ENCODE peak calls at places on chromosomes 11 and 22, in eight cellular contexts. One of them, this sample, is unnamed.

GRCh38 chr22:33894515-33894914 is 25.8 kb downstream of the LARGE1 start:
- DNase-seq in colonic mucosa: no peak
- DNase-seq in tibial artery: no peak
- DNase-seq in mucosa of descending colon: no peak
- DNase-seq in body of pancreas: peak; percentile 22
- DNase-seq in osteoblast: no peak
- DNase-seq in Peyer's patch: peak; percentile 49
- DNase-seq in transverse colon: no peak
- DNase-seq in this sample: no peak

GRCh38 chr11:60314607-60315321 is 12.3 kb upstream of the MS4A6E start:
- DNase-seq in transverse colon: no peak
- DNase-seq in mucosa of descending colon: no peak
- DNase-seq in body of pancreas: no peak
- DNase-seq in tibial artery: no peak
- DNase-seq in Peyer's patch: no peak
- DNase-seq in colonic mucosa: no peak
- DNase-seq in osteoblast: no peak
- DNase-seq in this sample: no peak

GRCh38 chr11:1742371-1742770 is 8.0 kb downstream of the IFITM10 start:
- DNase-seq in mucosa of descending colon: no peak
- DNase-seq in tibial artery: no peak
- DNase-seq in Peyer's patch: peak; percentile 15
- DNase-seq in colonic mucosa: no peak
- DNase-seq in osteoblast: no peak
- DNase-seq in transverse colon: peak; percentile 3
- DNase-seq in body of pancreas: no peak
- DNase-seq in this sample: no peak

GRCh38 chr11:50078001-50078400 is 45.3 kb downstream of the OR4C45 start:
- DNase-seq in colonic mucosa: no peak
- DNase-seq in osteoblast: no peak
- DNase-seq in body of pancreas: no peak
- DNase-seq in transverse colon: no peak
- DNase-seq in tibial artery: no peak
- DNase-seq in Peyer's patch: no peak
- DNase-seq in mucosa of descending colon: no peak
- DNase-seq in this sample: no peak

GRCh38 chr11:28713850-28714249 is 605.7 kb downstream of the METTL15 start:
- DNase-seq in osteoblast: no peak
- DNase-seq in tibial artery: no peak
- DNase-seq in transverse colon: no peak
- DNase-seq in colonic mucosa: no peak
- DNase-seq in Peyer's patch: no peak
- DNase-seq in body of pancreas: no peak
- DNase-seq in mucosa of descending colon: no peak
- DNase-seq in this sample: no peak

GRCh38 chr22:46761539-46762237 is 762 bp upstream of the TBC1D22A start:
- DNase-seq in osteoblast: no peak
- DNase-seq in mucosa of descending colon: no peak
- DNase-seq in Peyer's patch: no peak
- DNase-seq in colonic mucosa: no peak
- DNase-seq in transverse colon: no peak
- DNase-seq in tibial artery: no peak
- DNase-seq in body of pancreas: no peak
- DNase-seq in this sample: no peak

GRCh38 chr11:115645631-115646271 is 141.5 kb upstream of the CADM1 start:
- DNase-seq in osteoblast: peak; percentile 60
- DNase-seq in body of pancreas: peak; percentile 20
- DNase-seq in colonic mucosa: no peak
- DNase-seq in tibial artery: no peak
- DNase-seq in transverse colon: no peak
- DNase-seq in mucosa of descending colon: no peak
- DNase-seq in Peyer's patch: no peak
- DNase-seq in this sample: peak; percentile 72

GRCh38 chr22:49616356-49617231 is 211.1 kb downstream of the BRD1 start:
- DNase-seq in tibial artery: peak; percentile 9
- DNase-seq in osteoblast: no peak
- DNase-seq in Peyer's patch: no peak
- DNase-seq in mucosa of descending colon: peak; percentile 39
- DNase-seq in transverse colon: no peak
- DNase-seq in body of pancreas: no peak
- DNase-seq in colonic mucosa: no peak
- DNase-seq in this sample: no peak

GRCh38 chr11:44785856-44786606 is 59.3 kb downstream of the TSPAN18 start:
- DNase-seq in body of pancreas: no peak
- DNase-seq in colonic mucosa: no peak
- DNase-seq in tibial artery: no peak
- DNase-seq in osteoblast: no peak
- DNase-seq in Peyer's patch: no peak
- DNase-seq in transverse colon: no peak
- DNase-seq in mucosa of descending colon: no peak
- DNase-seq in this sample: no peak

GRCh38 chr11:44787070-44787469 is 60.3 kb downstream of the TSPAN18 start:
- DNase-seq in transverse colon: no peak
- DNase-seq in Peyer's patch: no peak
- DNase-seq in colonic mucosa: no peak
- DNase-seq in body of pancreas: no peak
- DNase-seq in mucosa of descending colon: no peak
- DNase-seq in osteoblast: no peak
- DNase-seq in tibial artery: no peak
- DNase-seq in this sample: no peak

GRCh38 chr11:44782478-44782877 is 55.7 kb downstream of the TSPAN18 start:
- DNase-seq in osteoblast: no peak
- DNase-seq in mucosa of descending colon: no peak
- DNase-seq in transverse colon: no peak
- DNase-seq in Peyer's patch: no peak
- DNase-seq in tibial artery: no peak
- DNase-seq in body of pancreas: no peak
- DNase-seq in colonic mucosa: no peak
- DNase-seq in this sample: no peak

GRCh38 chr11:44784784-44785183 is 58.0 kb downstream of the TSPAN18 start:
- DNase-seq in tibial artery: no peak
- DNase-seq in transverse colon: no peak
- DNase-seq in colonic mucosa: no peak
- DNase-seq in Peyer's patch: no peak
- DNase-seq in mucosa of descending colon: no peak
- DNase-seq in osteoblast: no peak
- DNase-seq in body of pancreas: no peak
- DNase-seq in this sample: no peak

DNA sequence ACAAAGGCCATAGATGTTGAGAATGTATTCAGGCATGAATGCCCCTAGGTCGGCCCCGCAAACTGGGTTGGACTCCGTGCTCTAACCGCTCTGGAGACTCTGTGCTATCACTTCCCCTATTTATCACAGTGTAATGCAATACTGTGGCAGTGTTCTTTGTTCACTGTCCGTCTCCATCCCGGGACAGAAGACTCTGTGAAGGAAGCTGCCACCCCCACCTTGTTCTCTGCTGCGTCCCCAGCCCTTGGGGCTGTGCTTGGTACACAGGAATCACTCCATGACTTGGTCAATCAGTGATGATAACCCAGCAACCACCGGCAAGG is 57.6 kb downstream of the TSPAN18 start:
- DNase-seq in osteoblast: no peak
- DNase-seq in colonic mucosa: no peak
- DNase-seq in body of pancreas: no peak
- DNase-seq in tibial artery: no peak
- DNase-seq in transverse colon: no peak
- DNase-seq in Peyer's patch: no peak
- DNase-seq in mucosa of descending colon: no peak
- DNase-seq in this sample: no peak
- H3K4me1 ChIP-seq in osteoblast: peaks cover 3% of the 10 kb centered on the region
- H3K4me1 ChIP-seq in colonic mucosa: no peaks in the 10 kb centered on the region
- H3K4me1 ChIP-seq in body of pancreas: no peaks in the 10 kb centered on the region
- H3K4me1 ChIP-seq in tibial artery: no peaks in the 10 kb centered on the region
- H3K4me1 ChIP-seq in transverse colon: no peaks in the 10 kb centered on the region
- H3K4me1 ChIP-seq in Peyer's patch: no peaks in the 10 kb centered on the region
- H3K4me1 ChIP-seq in mucosa of descending colon: no peaks in the 10 kb centered on the region
- H3K4me1 ChIP-seq in this sample: peaks cover 44% of the 10 kb centered on the region

GRCh38 chr11:128476729-128477128 is 110.6 kb downstream of the ETS1 start:
- DNase-seq in tibial artery: no peak
- DNase-seq in osteoblast: no peak
- DNase-seq in Peyer's patch: peak; percentile 83
- DNase-seq in colonic mucosa: no peak
- DNase-seq in transverse colon: no peak
- DNase-seq in mucosa of descending colon: no peak
- DNase-seq in body of pancreas: no peak
- DNase-seq in this sample: no peak

GRCh38 chr11:128474036-128474874 is 113.1 kb downstream of the ETS1 start:
- DNase-seq in tibial artery: no peak
- DNase-seq in osteoblast: no peak
- DNase-seq in Peyer's patch: no peak
- DNase-seq in colonic mucosa: no peak
- DNase-seq in transverse colon: no peak
- DNase-seq in body of pancreas: no peak
- DNase-seq in mucosa of descending colon: no peak
- DNase-seq in this sample: no peak

GRCh38 chr11:128477811-128478210 is 109.5 kb downstream of the ETS1 start:
- DNase-seq in Peyer's patch: no peak
- DNase-seq in mucosa of descending colon: no peak
- DNase-seq in body of pancreas: no peak
- DNase-seq in tibial artery: no peak
- DNase-seq in colonic mucosa: no peak
- DNase-seq in osteoblast: no peak
- DNase-seq in transverse colon: no peak
- DNase-seq in this sample: no peak

GRCh38 chr11:128478305-128478704 is 109.1 kb downstream of the ETS1 start:
- DNase-seq in tibial artery: no peak
- DNase-seq in osteoblast: no peak
- DNase-seq in colonic mucosa: no peak
- DNase-seq in Peyer's patch: no peak
- DNase-seq in transverse colon: no peak
- DNase-seq in body of pancreas: no peak
- DNase-seq in mucosa of descending colon: no peak
- DNase-seq in this sample: no peak

DNA sequence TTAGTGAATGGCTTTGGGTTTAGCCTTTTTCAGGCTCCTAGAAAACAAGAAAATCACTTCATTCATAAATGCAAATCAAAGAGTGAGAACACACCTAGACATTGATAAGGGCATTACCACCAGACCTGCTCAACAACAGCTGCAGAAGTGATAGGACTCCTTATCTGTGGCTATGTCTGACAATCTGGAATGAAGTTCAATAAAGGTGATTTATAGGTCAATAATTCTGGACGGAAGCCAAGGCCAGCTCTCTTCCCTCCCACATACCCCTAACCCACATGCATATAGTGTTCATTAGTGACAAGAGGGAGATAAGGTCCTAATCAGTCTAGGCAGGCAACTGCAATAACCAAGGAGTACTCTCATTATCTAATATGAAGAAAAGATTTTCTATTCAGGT is 111.3 kb downstream of the ETS1 start:
- DNase-seq in body of pancreas: no peak
- DNase-seq in tibial artery: no peak
- DNase-seq in mucosa of descending colon: no peak
- DNase-seq in Peyer's patch: no peak
- DNase-seq in transverse colon: no peak
- DNase-seq in colonic mucosa: no peak
- DNase-seq in osteoblast: no peak
- DNase-seq in this sample: no peak
- H3K4me1 ChIP-seq in body of pancreas: peaks cover 26% of the 10 kb centered on the region
- H3K4me1 ChIP-seq in tibial artery: no peaks in the 10 kb centered on the region
- H3K4me1 ChIP-seq in mucosa of descending colon: peaks cover 39% of the 10 kb centered on the region
- H3K4me1 ChIP-seq in Peyer's patch: peaks cover 28% of the 10 kb centered on the region
- H3K4me1 ChIP-seq in transverse colon: peaks cover 21% of the 10 kb centered on the region
- H3K4me1 ChIP-seq in colonic mucosa: peaks cover 34% of the 10 kb centered on the region
- H3K4me1 ChIP-seq in osteoblast: peaks cover 55% of the 10 kb centered on the region
- H3K4me1 ChIP-seq in this sample: peaks cover 98% of the 10 kb centered on the region

GRCh38 chr22:41893591-41894375 is 21.1 kb downstream of the SHISA8 start:
- DNase-seq in tibial artery: no peak
- DNase-seq in mucosa of descending colon: no peak
- DNase-seq in transverse colon: no peak
- DNase-seq in osteoblast: peak; percentile 61
- DNase-seq in colonic mucosa: no peak
- DNase-seq in body of pancreas: no peak
- DNase-seq in Peyer's patch: no peak
- DNase-seq in this sample: no peak

GRCh38 chr22:41888638-41889200 is 26.2 kb downstream of the SHISA8 start:
- DNase-seq in osteoblast: peak; percentile 81
- DNase-seq in mucosa of descending colon: no peak
- DNase-seq in transverse colon: no peak
- DNase-seq in Peyer's patch: no peak
- DNase-seq in body of pancreas: no peak
- DNase-seq in tibial artery: no peak
- DNase-seq in colonic mucosa: no peak
- DNase-seq in this sample: no peak

GRCh38 chr22:41891407-41891806 is 23.5 kb downstream of the SHISA8 start:
- DNase-seq in Peyer's patch: no peak
- DNase-seq in tibial artery: no peak
- DNase-seq in mucosa of descending colon: no peak
- DNase-seq in colonic mucosa: no peak
- DNase-seq in transverse colon: no peak
- DNase-seq in osteoblast: peak; percentile 15
- DNase-seq in body of pancreas: no peak
- DNase-seq in this sample: no peak

GRCh38 chr22:41898645-41899044 is 16.2 kb downstream of the SHISA8 start:
- DNase-seq in osteoblast: peak; percentile 80
- DNase-seq in transverse colon: no peak
- DNase-seq in body of pancreas: no peak
- DNase-seq in mucosa of descending colon: no peak
- DNase-seq in tibial artery: no peak
- DNase-seq in Peyer's patch: no peak
- DNase-seq in colonic mucosa: no peak
- DNase-seq in this sample: no peak

DNA sequence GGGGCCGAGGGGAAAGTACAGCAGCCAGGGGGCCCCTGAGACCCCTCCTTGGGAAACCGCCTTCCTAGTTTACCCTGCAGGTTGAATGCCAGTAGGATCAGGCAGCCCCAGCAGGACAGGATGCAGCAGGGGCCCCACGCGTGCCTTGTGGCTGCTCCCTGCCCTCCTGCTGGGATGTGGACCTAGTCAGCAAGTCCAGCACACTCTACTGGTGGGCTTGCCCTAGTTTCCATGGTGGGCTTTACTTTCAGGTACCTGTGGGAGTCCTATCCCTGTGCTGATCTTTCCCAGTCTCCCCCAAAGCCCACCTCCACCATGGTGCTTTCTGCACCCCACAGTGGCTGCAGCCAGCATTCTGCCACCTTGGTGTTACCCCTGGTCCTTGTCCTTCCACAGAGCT is 22.2 kb downstream of the SHISA8 start:
- DNase-seq in mucosa of descending colon: no peak
- DNase-seq in colonic mucosa: no peak
- DNase-seq in Peyer's patch: no peak
- DNase-seq in tibial artery: no peak
- DNase-seq in osteoblast: peak; percentile 76
- DNase-seq in transverse colon: no peak
- DNase-seq in body of pancreas: no peak
- DNase-seq in this sample: no peak
- H3K4me1 ChIP-seq in mucosa of descending colon: no peaks in the 10 kb centered on the region
- H3K4me1 ChIP-seq in colonic mucosa: no peaks in the 10 kb centered on the region
- H3K4me1 ChIP-seq in Peyer's patch: no peaks in the 10 kb centered on the region
- H3K4me1 ChIP-seq in tibial artery: no peaks in the 10 kb centered on the region
- H3K4me1 ChIP-seq in osteoblast: peaks cover 6% of the 10 kb centered on the region
- H3K4me1 ChIP-seq in transverse colon: no peaks in the 10 kb centered on the region
- H3K4me1 ChIP-seq in body of pancreas: no peaks in the 10 kb centered on the region
- H3K4me1 ChIP-seq in this sample: peaks cover 26% of the 10 kb centered on the region

DNA sequence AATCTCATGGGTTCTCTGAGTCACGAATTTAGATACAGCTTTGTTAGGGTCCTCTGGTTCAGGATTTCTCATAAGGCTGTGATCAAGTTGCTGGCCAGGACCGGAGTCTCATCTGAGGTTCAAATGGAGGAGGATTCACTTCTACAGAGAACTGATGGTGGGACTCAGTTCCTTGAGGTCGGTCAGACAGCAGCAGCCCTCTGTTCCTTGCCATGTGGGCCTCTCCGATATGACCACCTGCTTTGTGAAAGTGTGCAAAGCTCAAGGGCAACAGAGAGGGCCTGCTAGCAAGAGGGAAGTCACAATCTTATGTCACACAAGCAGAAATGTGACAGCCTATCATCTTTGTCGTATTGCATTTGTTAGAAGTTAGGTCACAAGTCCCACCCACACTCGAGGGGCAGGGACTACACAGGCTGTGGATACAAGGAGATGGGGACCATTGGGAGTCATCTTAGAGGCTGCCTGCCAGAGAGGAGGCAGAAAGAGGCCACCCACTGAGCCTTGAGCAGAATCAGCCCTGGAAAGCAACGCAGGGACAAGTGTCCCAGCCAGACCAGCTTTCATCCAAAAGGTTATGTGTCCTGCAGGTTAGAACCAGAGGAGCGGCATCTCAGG is 34.5 kb downstream of the RPUSD4 start:
- DNase-seq in tibial artery: no peak
- DNase-seq in Peyer's patch: no peak
- DNase-seq in mucosa of descending colon: no peak
- DNase-seq in colonic mucosa: no peak
- DNase-seq in osteoblast: peak; percentile 73
- DNase-seq in body of pancreas: no peak
- DNase-seq in transverse colon: no peak
- DNase-seq in this sample: no peak
- H3K4me1 ChIP-seq in tibial artery: no peaks in the 10 kb centered on the region
- H3K4me1 ChIP-seq in Peyer's patch: no peaks in the 10 kb centered on the region
- H3K4me1 ChIP-seq in mucosa of descending colon: no peaks in the 10 kb centered on the region
- H3K4me1 ChIP-seq in colonic mucosa: no peaks in the 10 kb centered on the region
- H3K4me1 ChIP-seq in osteoblast: peaks cover 4% of the 10 kb centered on the region
- H3K4me1 ChIP-seq in body of pancreas: no peaks in the 10 kb centered on the region
- H3K4me1 ChIP-seq in transverse colon: no peaks in the 10 kb centered on the region
- H3K4me1 ChIP-seq in this sample: peaks cover 4% of the 10 kb centered on the region

This sample was measured in heart right ventricle.